ENCODE peak calls at places on chromosome 11, in seven cellular contexts. P, S, I, N, L, A and J are unnamed samples.

GRCh38 chr11:63602296-63602695 is 11.9 kb downstream of the PLAAT3 start:
- DNase-seq in P (no peak), S (no peak), I (no peak), N (no peak), L (no peak), A (no peak), J (no peak)

GRCh38 chr11:67056640-67057409 is at the start of gene RHOD:
- DNase-seq in P (no peak), S (no peak), I (peak), N (no peak), L (peak), A (no peak), J (peak)

GRCh38 chr11:11510939-11511338 is 110.9 kb downstream of the GALNT18 start:
- DNase-seq in P (no peak), S (no peak), I (no peak), N (no peak), L (no peak), A (no peak), J (peak)

GRCh38 chr11:102807921-102808320 is 10.0 kb upstream of the MMP1 start:
- DNase-seq in P (peak), S (no peak), I (no peak), N (no peak), L (peak), A (no peak), J (no peak)

GRCh38 chr11:1202776-1203504 is 19.9 kb upstream of the MUC5B start:
- DNase-seq in P (peak), S (peak), I (peak), N (no peak), L (peak), A (peak), J (peak)

GRCh38 chr11:19727246-19727645 is 14.6 kb downstream of the NAV2 start:
- DNase-seq in P (no peak), S (no peak), I (no peak), N (no peak), L (no peak), A (no peak), J (no peak)

GRCh38 chr11:61826930-61827572 is 1.0 kb upstream of the FADS2 start:
- DNase-seq in P (no peak), S (no peak), I (no peak), N (no peak), L (no peak), A (no peak), J (no peak)

GRCh38 chr11:12109591-12110196 is 696 bp upstream of the MICAL2 start:
- DNase-seq in P (peak), S (no peak), I (no peak), N (no peak), L (peak), A (no peak), J (no peak)

GRCh38 chr11:73753938-73754337 is 6.9 kb downstream of the RAB6A start:
- DNase-seq in P (no peak), S (no peak), I (no peak), N (no peak), L (no peak), A (no peak), J (no peak)